ENCODE peak calls at places on chromosome 11, in eight cellular contexts. L is right atrium auricular region, T is OCI-LY7, D is mucosa of descending colon, Q is colonic mucosa, S is AG04450, B is body of pancreas, X is spleen. U is an unnamed sample.

GRCh38 chr11:419248-420005 is 4.6 kb upstream of the SIGIRR start:
- DNase-seq in B (peak; percentile 10), X (no peak), T (no peak), Q (no peak), L (no peak), D (no peak), S (no peak), U (no peak)

GRCh38 chr11:47270331-47271271 is 668 bp downstream of the MADD start:
- DNase-seq in T (peak; percentile 55), Q (peak; percentile 53), B (peak; percentile 46), S (no peak), L (no peak), D (peak; percentile 49), X (peak; percentile 79), U (peak; percentile 41)

GRCh38 chr11:77089004-77089545 is 13.6 kb upstream of the OMP start:
- DNase-seq in B (peak; percentile 11), D (peak; percentile 42), S (no peak), L (no peak), T (no peak), X (peak; percentile 67), Q (no peak), U (no peak)

GRCh38 chr11:69585385-69585784 is 55.6 kb upstream of the CCND1 start:
- DNase-seq in S (no peak), X (no peak), D (no peak), T (no peak), L (no peak), B (no peak), Q (no peak), U (no peak)

GRCh38 chr11:132429685-132430084 is 1059.3 kb downstream of the NTM start:
- DNase-seq in Q (no peak), B (no peak), L (no peak), X (no peak), D (no peak), S (no peak), T (no peak), U (no peak)

GRCh38 chr11:16572946-16573345 is 165.5 kb upstream of the C11orf58 start:
- DNase-seq in Q (no peak), X (no peak), B (no peak), S (no peak), T (no peak), L (no peak), D (no peak), U (no peak)

GRCh38 chr11:22338465-22338810 is 257 bp downstream of the SLC17A6 start:
- DNase-seq in T (no peak), Q (no peak), S (no peak), L (no peak), D (no peak), X (no peak), B (no peak), U (no peak)

GRCh38 chr11:71934213-71934612 is 5.4 kb downstream of the RNF121 start:
- DNase-seq in T (no peak), S (no peak), B (no peak), Q (no peak), D (no peak), L (no peak), X (no peak), U (no peak)

GRCh38 chr11:103257360-103257759 is 148.1 kb downstream of the DYNC2H1 start:
- DNase-seq in Q (no peak), S (no peak), X (no peak), B (no peak), L (no peak), D (no peak), T (no peak), U (no peak)

GRCh38 chr11:92893276-92893675 is 76.2 kb upstream of the MTNR1B start:
- DNase-seq in X (no peak), S (no peak), Q (no peak), B (no peak), L (no peak), T (no peak), D (no peak), U (no peak)

GRCh38 chr11:35525501-35526175 is at the start of gene PAMR1:
- DNase-seq in L (peak; percentile 76), X (peak; percentile 71), B (peak; percentile 46), D (peak; percentile 39), T (no peak), Q (peak; percentile 32), S (peak; percentile 65), U (peak; percentile 77)

GRCh38 chr11:74011360-74012071 is 2.6 kb upstream of the UCP3 start:
- DNase-seq in T (no peak), D (no peak), Q (no peak), S (no peak), L (no peak), X (no peak), B (no peak), U (no peak)

GRCh38 chr11:44275961-44276550 is 33.9 kb downstream of the ALX4 start:
- DNase-seq in B (no peak), S (no peak), X (peak; percentile 57), D (no peak), Q (no peak), T (no peak), L (no peak), U (no peak)

GRCh38 chr11:121328967-121329653 is 36.5 kb downstream of the SC5D start:
- DNase-seq in L (no peak), T (peak; percentile 66), S (no peak), B (no peak), D (no peak), X (no peak), Q (no peak), U (no peak)

GRCh38 chr11:7281083-7281482 is 29.4 kb downstream of the SYT9 start:
- DNase-seq in S (no peak), X (no peak), T (no peak), D (no peak), Q (no peak), L (no peak), B (no peak), U (no peak)

GRCh38 chr11:133841279-133842043 is 3.9 kb downstream of the SPATA19 start:
- DNase-seq in X (no peak), S (no peak), B (no peak), T (no peak), L (no peak), Q (no peak), D (no peak), U (no peak)

GRCh38 chr11:2940166-2940929 is 11.1 kb upstream of the PHLDA2 start:
- DNase-seq in X (no peak), S (no peak), T (no peak), Q (peak; percentile 87), B (peak; percentile 51), D (peak; percentile 83), L (peak; percentile 62), U (no peak)

GRCh38 chr11:70579376-70579955 is 181.1 kb downstream of the CTTN start:
- DNase-seq in S (no peak), X (peak; percentile 59), D (peak; percentile 13), L (no peak), Q (no peak), B (no peak), T (no peak), U (no peak)

GRCh38 chr11:64854534-64855502 is 10.4 kb upstream of the CDC42BPG start:
- DNase-seq in D (peak; percentile 83), Q (peak; percentile 89), T (no peak), X (peak; percentile 84), B (peak; percentile 95), S (peak; percentile 60), L (peak; percentile 96), U (peak; percentile 88)

GRCh38 chr11:108009497-108010360 is 1.0 kb downstream of the CUL5 start:
- DNase-seq in S (no peak), X (no peak), T (peak; percentile 15), D (no peak), B (no peak), Q (peak; percentile 30), L (no peak), U (no peak)

GRCh38 chr11:86761978-86762377 is 38.4 kb upstream of the PRSS23 start:
- DNase-seq in S (no peak), Q (no peak), D (no peak), X (no peak), T (no peak), L (no peak), B (no peak), U (no peak)
- TF ChIP-seq CTCF in S (no peak), Q (no peak), D (no peak), X (no peak), T (no peak), L (no peak), B (no peak), U (no peak)

DNA sequence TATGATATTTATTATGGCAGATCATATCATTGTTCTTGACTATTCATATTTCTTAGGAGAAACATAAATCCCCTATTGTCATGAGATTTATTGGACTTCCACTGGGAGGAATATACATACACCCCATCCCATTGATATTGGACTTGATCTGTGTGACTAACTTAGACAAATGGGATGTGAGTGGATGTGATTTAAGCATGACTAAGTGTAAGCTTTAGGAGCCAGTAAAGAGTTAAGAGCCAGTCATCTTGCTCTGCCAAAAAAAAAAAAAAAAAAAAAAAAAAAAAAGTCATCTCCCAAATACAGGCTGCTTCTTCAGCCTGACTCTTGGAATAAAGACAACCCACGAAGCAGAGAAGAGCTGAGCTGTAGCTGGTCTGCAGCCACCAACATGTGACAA is 594.9 kb upstream of the LRRC4C start:
- DNase-seq in X (no peak), D (no peak), S (no peak), B (no peak), L (no peak), T (no peak), Q (no peak), U (no peak)
- H3K9me3 ChIP-seq in X (no peaks in the 10 kb centered on the region), D (peaks cover 4% of the 10 kb centered on the region), S (no peaks in the 10 kb centered on the region), B (no peaks in the 10 kb centered on the region), L (no peaks in the 10 kb centered on the region), T (no peaks in the 10 kb centered on the region), Q (no peaks in the 10 kb centered on the region), U (no peaks in the 10 kb centered on the region)

GRCh38 chr11:19365743-19366410 is 125.1 kb upstream of the E2F8 start:
- DNase-seq in X (no peak), D (no peak), Q (no peak), S (no peak), T (no peak), L (no peak), B (no peak), U (no peak)
- H3K4me3 ChIP-seq in X (no peak overlapping the region), D (no peak overlapping the region), Q (no peak overlapping the region), S (no peak overlapping the region), T (no peak overlapping the region), L (no peak overlapping the region), B (no peak overlapping the region), U (no peak overlapping the region)

DNA sequence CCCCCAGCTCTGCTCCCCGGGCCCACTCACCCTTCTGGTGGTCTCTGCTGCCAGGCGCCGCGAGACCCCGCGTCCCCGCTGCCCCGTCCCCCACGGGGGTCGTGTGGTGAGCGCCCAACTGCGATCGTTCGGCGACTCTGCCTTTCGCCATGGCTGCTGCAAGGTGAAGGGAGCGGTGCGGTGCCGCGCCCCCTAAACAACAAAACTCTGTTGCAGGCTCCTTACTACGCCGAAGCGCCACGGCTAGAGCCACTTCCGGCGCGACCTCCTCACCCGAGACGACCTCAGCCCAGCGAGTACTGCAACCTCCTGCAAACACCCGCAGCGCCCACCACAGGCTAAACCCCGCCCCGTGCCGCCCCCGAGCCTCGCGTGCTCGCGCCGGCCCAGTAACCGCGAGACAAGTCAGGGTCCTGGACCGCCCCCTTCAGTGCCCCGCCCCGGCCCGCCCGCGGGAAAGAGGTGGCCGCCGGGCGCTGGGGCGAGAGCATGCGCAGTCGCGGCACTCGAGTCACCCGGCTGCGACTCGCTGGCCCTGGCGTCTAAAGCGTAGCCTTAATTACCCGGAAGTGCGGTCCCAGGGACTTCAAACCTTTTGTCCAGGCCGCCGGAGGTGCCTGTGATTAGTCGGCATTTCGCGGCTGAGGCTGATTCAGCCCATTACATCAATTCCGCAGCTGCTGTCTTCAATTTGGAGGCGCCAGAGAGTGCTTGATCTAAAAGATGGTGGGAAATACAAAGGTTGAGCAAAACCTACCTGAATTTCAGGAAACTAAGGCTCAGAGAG is at the start of gene TMEM41B:
- DNase-seq in X (peak; percentile 100), S (peak; percentile 94), B (peak; percentile 99), D (peak; percentile 99), L (peak; percentile 98), Q (peak; percentile 99), T (peak; percentile 100), U (peak; percentile 97)
- TF ChIP-seq CTCF in X (no peak), S (peak; percentile 11), B (no peak), D (no peak), L (peak; percentile 37), Q (no peak), T (peak; percentile 40), U (no peak)

U was measured in uterus.